ENCODE peak calls at places on chromosomes 4 and X, in seven cellular contexts. M is pulmonary artery endothelial cell, Z is memory B cell, P is bronchial epithelial cell, I is SIG-M5, S is KBM-7, C is right cardiac atrium. G is an unnamed sample.

GRCh38 chr4:17232575-17233253 is 279.2 kb downstream of the QDPR start:
- DNase-seq in M (no peak), I (no peak), S (no peak), Z (no peak), P (no peak), C (peak), G (no peak)

GRCh38 chr4:187268940-187269339 is 545.3 kb upstream of the FAT1 start:
- DNase-seq in Z (no peak), P (peak), I (no peak), M (no peak), S (no peak), C (no peak), G (no peak)

GRCh38 chr4:75391489-75392166 is 122.6 kb downstream of the RCHY1 start:
- DNase-seq in I (no peak), C (no peak), Z (no peak), S (no peak), P (no peak), M (no peak), G (no peak)

GRCh38 chr4:123259676-123260428 is 136.7 kb upstream of the SPRY1 start:
- DNase-seq in Z (no peak), C (no peak), P (no peak), M (no peak), I (no peak), S (no peak), G (no peak)

GRCh38 chr4:78361621-78362120 is 189.9 kb upstream of the ANXA3 start:
- DNase-seq in C (no peak), I (no peak), S (no peak), M (no peak), P (no peak), Z (no peak), G (no peak)

GRCh38 chr4:955931-956381 is 17.4 kb downstream of the DGKQ start:
- DNase-seq in P (no peak), I (no peak), S (no peak), Z (no peak), C (peak), M (no peak), G (no peak)

GRCh38 chr4:3408793-3409330 is 32.9 kb upstream of the HGFAC start:
- DNase-seq in C (peak), Z (no peak), I (no peak), P (no peak), M (no peak), S (no peak), G (no peak)

GRCh38 chr4:168541608-168541953 is 44.7 kb downstream of the PALLD start:
- DNase-seq in S (no peak), M (no peak), Z (no peak), C (no peak), I (no peak), P (peak), G (peak)

GRCh38 chrX:106168107-106168506 is at the start of gene PWWP3B:
- DNase-seq in S (peak), Z (no peak), M (no peak), I (no peak), P (peak), C (peak), G (no peak)

GRCh38 chr4:187992971-187993370 is 2.6 kb upstream of the ZFP42 start:
- DNase-seq in C (no peak), M (no peak), S (no peak), P (no peak), I (no peak), Z (no peak), G (no peak)

GRCh38 chr4:82865592-82865991 is 25.4 kb downstream of the SEC31A start:
- DNase-seq in S (peak), Z (no peak), P (peak), M (peak), I (peak), C (no peak), G (no peak)

GRCh38 chrX:63657821-63658220 is 127.2 kb downstream of the ARHGEF9 start:
- DNase-seq in I (no peak), S (no peak), Z (no peak), M (no peak), P (peak), C (peak), G (no peak)

GRCh38 chr4:86359944-86360478 is at the start of gene MAPK10:
- DNase-seq in P (peak), S (peak), M (no peak), I (peak), Z (peak), C (peak), G (no peak)

GRCh38 chrX:10341309-10341708 is 184.5 kb downstream of the CLCN4 start:
- DNase-seq in C (no peak), M (no peak), Z (no peak), P (peak), I (no peak), S (no peak), G (no peak)

GRCh38 chr4:2487632-2488031 is 18.7 kb downstream of the RNF4 start:
- DNase-seq in S (no peak), M (no peak), Z (no peak), I (no peak), P (no peak), C (no peak), G (no peak)

GRCh38 chrX:150224676-150225075 is 138.4 kb upstream of the MAMLD1 start:
- DNase-seq in S (no peak), C (no peak), P (no peak), I (no peak), Z (no peak), M (no peak), G (no peak)

GRCh38 chrX:115372026-115372610 is 82.6 kb downstream of the LUZP4 start:
- DNase-seq in S (no peak), M (peak), I (no peak), P (peak), C (no peak), Z (no peak), G (peak)

GRCh38 chrX:30906726-30907125 is 17.7 kb upstream of the TAB3 start:
- DNase-seq in Z (no peak), P (peak), I (no peak), M (no peak), S (no peak), C (no peak), G (no peak)

GRCh38 chr4:61309616-61310015 is 109.5 kb downstream of the ADGRL3 start:
- DNase-seq in M (no peak), I (no peak), S (no peak), C (no peak), Z (no peak), P (no peak), G (no peak)

GRCh38 chr4:36385951-36386561 is 104.6 kb downstream of the DTHD1 start:
- DNase-seq in Z (peak), I (peak), C (no peak), S (peak), P (no peak), M (no peak), G (no peak)

GRCh38 chr4:9704551-9705332 is 76.7 kb upstream of the DRD5 start:
- DNase-seq in P (no peak), M (no peak), I (no peak), S (no peak), Z (no peak), C (no peak), G (no peak)

GRCh38 chrX:71367396-71367795 is 1.2 kb downstream of the TAF1 start:
- DNase-seq in I (no peak), S (no peak), M (no peak), Z (no peak), C (no peak), P (no peak), G (no peak)

GRCh38 chrX:23344208-23344903 is 9.7 kb downstream of the PTCHD1 start:
- DNase-seq in Z (no peak), M (no peak), I (no peak), P (peak), S (no peak), C (no peak), G (no peak)